ENCODE peak calls at places on chromosomes 13 and 19, in nine cellular contexts. A is pancreas, W is fibroblast of lung, M is adrenal gland, C is AG04450, H is cardiac fibroblast, E is breast epithelium, K is neural progenitor cell, Q is lower leg skin. L is an unnamed sample.

GRCh38 chr19:18460900-18461299 is 23.0 kb upstream of the ISYNA1 start:
- DNase-seq in A (no peak), W (no peak), M (no peak), C (no peak), H (no peak), E (no peak), K (no peak), Q (no peak), L (no peak)

GRCh38 chr13:49810825-49811526 is 18.5 kb upstream of the KPNA3 start:
- DNase-seq in A (no peak), W (peak), M (peak), C (no peak), H (peak), E (no peak), K (no peak), Q (no peak), L (no peak)

GRCh38 chr13:49248433-49249002 is 793 bp downstream of the CDADC1 start:
- DNase-seq in A (no peak), W (peak), M (no peak), C (no peak), H (peak), E (no peak), K (peak), Q (no peak), L (peak)

GRCh38 chr13:36795463-36795862 is 23.6 kb upstream of the RFXAP start:
- DNase-seq in A (no peak), W (no peak), M (no peak), C (no peak), H (no peak), E (no peak), K (no peak), Q (no peak), L (no peak)

GRCh38 chr13:112465251-112466131 is 89.3 kb downstream of the SPACA7 start:
- DNase-seq in A (no peak), W (no peak), M (no peak), C (no peak), H (no peak), E (no peak), K (no peak), Q (no peak), L (no peak)

GRCh38 chr13:33799950-33800592 is 17.9 kb upstream of the RFC3 start:
- DNase-seq in A (no peak), W (peak), M (no peak), C (no peak), H (peak), E (no peak), K (peak), Q (no peak), L (no peak)

GRCh38 chr19:49799798-49800376 is 13.2 kb downstream of the FUZ start:
- DNase-seq in A (no peak), W (no peak), M (no peak), C (no peak), H (no peak), E (no peak), K (peak), Q (no peak), L (no peak)

GRCh38 chr13:41411536-41411935 is 45.8 kb upstream of the RGCC start:
- DNase-seq in A (no peak), W (peak), M (no peak), C (peak), H (peak), E (no peak), K (peak), Q (peak), L (no peak)

GRCh38 chr13:19172647-19173030 is 9.0 kb downstream of the TUBA3C start:
- DNase-seq in A (no peak), W (no peak), M (no peak), C (no peak), H (no peak), E (no peak), K (no peak), Q (no peak), L (no peak)

GRCh38 chr13:20782116-20782708 is 8.5 kb upstream of the EEF1AKMT1 start:
- DNase-seq in A (no peak), W (no peak), M (no peak), C (no peak), H (no peak), E (no peak), K (no peak), Q (no peak), L (no peak)

GRCh38 chr19:4879041-4879440 is 11.6 kb upstream of the PLIN3 start:
- DNase-seq in A (no peak), W (no peak), M (no peak), C (no peak), H (no peak), E (no peak), K (no peak), Q (no peak), L (no peak)

GRCh38 chr13:79767126-79767525 is 286.2 kb downstream of the NDFIP2 start:
- DNase-seq in A (no peak), W (no peak), M (no peak), C (no peak), H (peak), E (no peak), K (no peak), Q (no peak), L (no peak)

GRCh38 chr19:55372316-55373081 is 2.2 kb upstream of the IL11 start:
- DNase-seq in A (no peak), W (no peak), M (no peak), C (no peak), H (no peak), E (no peak), K (no peak), Q (no peak), L (no peak)

GRCh38 chr13:42364613-42365000 is 92.7 kb downstream of the AKAP11 start:
- DNase-seq in A (no peak), W (no peak), M (no peak), C (no peak), H (no peak), E (no peak), K (peak), Q (no peak), L (no peak)

GRCh38 chr19:46536391-46536790 is 40.7 kb upstream of the PNMA8B start:
- DNase-seq in A (no peak), W (no peak), M (no peak), C (no peak), H (no peak), E (no peak), K (no peak), Q (no peak), L (no peak)

GRCh38 chr19:5478925-5479588 is 23.8 kb downstream of the ZNRF4 start:
- DNase-seq in A (no peak), W (no peak), M (no peak), C (no peak), H (no peak), E (no peak), K (no peak), Q (no peak), L (no peak)

GRCh38 chr13:40331802-40332201 is 334.6 kb downstream of the FOXO1 start:
- DNase-seq in A (no peak), W (no peak), M (no peak), C (no peak), H (no peak), E (no peak), K (no peak), Q (no peak), L (no peak)

GRCh38 chr19:17243854-17244617 is 1.7 kb downstream of the NR2F6 start:
- DNase-seq in A (peak), W (peak), M (peak), C (no peak), H (peak), E (no peak), K (peak), Q (no peak), L (peak)

GRCh38 chr19:49119411-49120324 is at the start of gene PPFIA3:
- DNase-seq in A (peak), W (peak), M (peak), C (no peak), H (peak), E (no peak), K (peak), Q (no peak), L (peak)

GRCh38 chr19:2282062-2282861 is at the start of gene PEAK3:
- DNase-seq in A (no peak), W (peak), M (peak), C (no peak), H (peak), E (no peak), K (peak), Q (peak), L (peak)

GRCh38 chr13:101398920-101399319 is 17.4 kb downstream of the NALCN start:
- DNase-seq in A (no peak), W (peak), M (no peak), C (no peak), H (peak), E (no peak), K (no peak), Q (no peak), L (no peak)

GRCh38 chr19:4516939-4517300 is 1.4 kb downstream of the PLIN4 start:
- DNase-seq in A (no peak), W (no peak), M (no peak), C (no peak), H (no peak), E (no peak), K (no peak), Q (no peak), L (no peak)

GRCh38 chr19:38152461-38153379 is 71.3 kb downstream of the DPF1 start:
- DNase-seq in A (no peak), W (peak), M (no peak), C (no peak), H (peak), E (no peak), K (no peak), Q (no peak), L (no peak)

GRCh38 chr19:21202865-21203494 is 61.1 kb downstream of the ZNF431 start:
- DNase-seq in A (peak), W (peak), M (no peak), C (no peak), H (peak), E (no peak), K (peak), Q (no peak), L (no peak)

GRCh38 chr13:28805193-28805819 is 14.8 kb upstream of the MTUS2 start:
- DNase-seq in A (no peak), W (no peak), M (no peak), C (no peak), H (peak), E (no peak), K (peak), Q (no peak), L (no peak)

GRCh38 chr19:46015961-46016425 is 6.9 kb downstream of the PGLYRP1 start:
- DNase-seq in A (no peak), W (no peak), M (no peak), C (no peak), H (no peak), E (no peak), K (peak), Q (no peak), L (no peak)

GRCh38 chr19:3202346-3202745 is 16.6 kb downstream of the NCLN start:
- DNase-seq in A (no peak), W (no peak), M (no peak), C (no peak), H (no peak), E (no peak), K (no peak), Q (no peak), L (no peak)

GRCh38 chr13:30276178-30276577 is 31.2 kb downstream of the KATNAL1 start:
- DNase-seq in A (no peak), W (no peak), M (no peak), C (no peak), H (no peak), E (no peak), K (no peak), Q (no peak), L (no peak)

GRCh38 chr13:109271991-109272454 is 514.4 kb downstream of the IRS2 start:
- DNase-seq in A (no peak), W (peak), M (no peak), C (no peak), H (peak), E (no peak), K (peak), Q (no peak), L (no peak)

GRCh38 chr19:33736158-33736557 is 60.5 kb upstream of the KCTD15 start:
- DNase-seq in A (no peak), W (no peak), M (no peak), C (no peak), H (no peak), E (no peak), K (no peak), Q (no peak), L (no peak)

GRCh38 chr19:34241513-34242337 is 12.6 kb upstream of the GARRE1 start:
- DNase-seq in A (peak), W (no peak), M (no peak), C (no peak), H (no peak), E (no peak), K (peak), Q (no peak), L (no peak)

GRCh38 chr13:64459778-64460177 is 2770.4 kb downstream of the PCDH9 start:
- DNase-seq in A (no peak), W (no peak), M (no peak), C (no peak), H (no peak), E (no peak), K (no peak), Q (no peak), L (no peak)

GRCh38 chr13:92355213-92355612 is 871.4 kb upstream of the GPC6 start:
- DNase-seq in A (peak), W (peak), M (no peak), C (no peak), H (peak), E (no peak), K (peak), Q (no peak), L (no peak)
- TF ChIP-seq CTCF in A (no peak), W (peak), M (peak), C (peak), H (peak), E (no peak), K (peak), Q (no peak), L (no peak)

DNA sequence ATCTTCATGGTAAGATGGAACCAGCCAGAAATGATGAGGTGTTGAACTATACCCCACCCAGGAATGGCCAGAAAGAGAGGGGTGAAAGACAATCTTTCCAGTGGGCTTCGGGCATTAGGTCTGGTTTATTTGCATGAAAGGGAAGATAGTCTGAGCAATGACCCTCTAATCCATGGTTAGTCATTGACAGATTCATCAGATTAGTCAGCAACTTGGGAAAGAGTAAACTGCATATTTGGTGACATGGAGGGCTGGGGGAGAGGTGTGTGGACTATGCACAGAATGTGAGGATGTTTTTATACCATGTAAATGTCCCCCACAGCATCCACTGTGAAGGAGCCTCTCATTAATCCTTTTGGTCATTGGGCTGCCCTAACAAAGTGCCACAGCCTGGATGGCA is 30.1 kb upstream of the USP12 start:
- DNase-seq in A (no peak), W (peak), M (no peak), C (no peak), H (no peak), E (no peak), K (no peak), Q (no peak), L (no peak)
- TF ChIP-seq CTCF in A (no peak), W (no peak), M (no peak), C (no peak), H (no peak), E (no peak), K (no peak), Q (no peak), L (no peak)

GRCh38 chr19:35657904-35658700 is 8.2 kb upstream of the UPK1A start:
- DNase-seq in A (no peak), W (no peak), M (no peak), C (no peak), H (no peak), E (no peak), K (no peak), Q (no peak), L (no peak)
- TF ChIP-seq CTCF in A (no peak), W (peak), M (no peak), C (peak), H (peak), E (no peak), K (peak), Q (no peak), L (no peak)

DNA sequence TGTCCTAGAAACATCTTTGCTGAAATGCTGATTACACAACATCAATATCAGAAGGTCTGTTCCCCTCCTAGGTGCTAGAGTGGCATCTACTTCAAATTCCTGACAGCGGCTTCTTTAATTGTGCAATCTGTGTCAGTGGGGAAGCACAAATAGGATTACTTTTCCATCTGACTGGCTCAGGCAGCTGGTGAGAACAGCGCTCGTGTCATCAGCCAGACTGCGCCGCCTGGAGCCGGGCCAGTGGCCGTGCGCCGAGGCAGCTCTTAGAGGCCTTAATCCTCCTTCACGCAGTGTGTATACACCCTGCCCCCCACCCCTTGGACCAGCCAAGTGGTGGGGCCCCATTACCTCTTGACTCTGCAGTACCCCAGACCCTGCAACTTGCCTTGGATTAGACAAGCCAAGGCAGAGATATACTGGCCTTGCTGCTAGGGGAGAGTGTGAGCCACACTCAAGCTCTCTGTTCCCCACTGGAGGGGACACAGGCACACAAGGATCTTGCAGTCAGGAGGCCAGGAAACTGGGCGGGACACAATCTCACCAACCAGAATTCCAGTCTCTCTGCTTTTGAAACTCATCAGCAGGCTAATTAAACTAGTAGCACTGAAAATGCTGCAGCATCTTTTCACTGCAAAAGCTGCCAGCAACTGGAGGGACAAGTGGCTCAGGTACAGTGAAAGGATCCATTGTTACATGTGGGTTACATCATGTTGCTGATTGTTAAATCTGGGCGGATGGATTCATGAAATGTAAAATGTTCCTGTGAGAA is 48.9 kb upstream of the EPHX3 start:
- DNase-seq in A (peak), W (peak), M (peak), C (peak), H (peak), E (peak), K (peak), Q (peak), L (peak)
- TF ChIP-seq CTCF in A (no peak), W (peak), M (peak), C (peak), H (peak), E (no peak), K (peak), Q (no peak), L (peak)

DNA sequence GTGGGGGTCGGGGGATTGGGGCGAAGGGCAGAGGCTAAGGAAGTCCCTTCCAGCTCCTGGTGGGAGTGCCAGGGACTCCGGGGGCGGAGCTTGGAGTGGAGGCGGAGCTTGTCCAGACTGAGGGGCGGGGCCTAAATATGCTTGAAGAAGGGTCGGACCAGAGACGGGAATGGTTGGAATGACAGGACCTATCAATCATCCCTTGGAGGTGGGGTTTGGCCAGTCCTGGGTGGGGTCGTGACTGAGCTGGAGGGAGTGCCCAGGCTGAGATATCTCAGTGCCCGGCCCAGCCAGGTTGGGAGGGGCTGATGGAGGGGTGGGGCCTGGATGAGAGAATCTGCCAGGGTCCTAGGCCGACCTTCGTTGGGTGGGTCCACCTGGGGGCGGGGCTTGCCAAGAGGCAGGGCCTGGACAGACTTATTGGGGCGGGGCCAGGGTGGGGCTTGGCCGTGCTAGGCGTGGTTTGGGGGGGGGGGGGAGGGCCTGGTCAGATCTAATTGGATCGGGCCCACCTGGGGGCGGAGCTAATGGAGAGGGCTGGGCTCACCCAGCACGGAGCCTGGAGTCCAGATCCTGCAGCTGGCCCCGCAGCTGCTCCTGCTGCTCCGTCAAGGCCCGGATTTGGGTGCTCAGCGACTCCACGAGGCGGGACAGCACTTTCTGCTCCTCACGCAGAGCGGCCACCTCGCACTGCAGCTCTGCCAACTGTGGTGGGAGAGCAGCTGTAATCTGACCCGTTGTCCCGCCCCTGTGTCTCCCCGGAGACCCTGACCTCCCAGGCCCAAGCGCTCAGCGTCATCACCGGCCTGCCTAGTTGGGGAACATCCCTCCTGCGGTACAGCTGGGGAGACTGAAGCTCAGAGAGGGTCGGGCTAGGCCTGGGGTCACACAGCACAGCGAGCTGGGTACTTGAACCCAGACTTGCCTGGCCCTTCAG is 2.6 kb upstream of the WIZ start:
- DNase-seq in A (peak), W (peak), M (peak), C (peak), H (peak), E (peak), K (peak), Q (peak), L (peak)
- TF ChIP-seq CTCF in A (no peak), W (no peak), M (no peak), C (no peak), H (no peak), E (no peak), K (no peak), Q (no peak), L (no peak)

L was measured in uterus.